ENCODE peak calls at places on chromosomes 5 and 9, in ten cellular contexts. Q is hypothalamus, O is CD14-positive monocyte, N is GM18507, F is amniotic stem cell, V is kidney tubule cell, W is HCEC 1CT, S is fibroblast of lung, M is Calu3, Y is NCI-H2171 treated with DMSO at 0.1 percent for 48 hours. L is an unnamed sample.

GRCh38 chr9:6055213-6055612 is 39.8 kb upstream of the RANBP6 start:
- DNase-seq in Q (peak; percentile 41), O (peak; percentile 58), N (no peak), F (peak; percentile 19), V (peak; percentile 91), W (peak; percentile 93), S (peak; percentile 92), M (peak; percentile 66), Y (peak; percentile 74), L (peak; percentile 68)

GRCh38 chr9:114076237-114077161 is 1.6 kb downstream of the AMBP start:
- DNase-seq in Q (no peak), O (no peak), N (no peak), F (no peak), V (no peak), W (no peak), S (no peak), M (no peak), Y (no peak), L (no peak)

GRCh38 chr5:122311888-122312669 is at the start of gene SNCAIP:
- DNase-seq in Q (peak; percentile 73), O (no peak), N (no peak), F (peak; percentile 32), V (peak; percentile 47), W (peak; percentile 29), S (peak; percentile 41), M (peak; percentile 60), Y (no peak), L (peak; percentile 19)

GRCh38 chr5:176817864-176818377 is 7.6 kb downstream of the UNC5A start:
- DNase-seq in Q (peak; percentile 15), O (no peak), N (no peak), F (no peak), V (no peak), W (no peak), S (no peak), M (peak; percentile 69), Y (peak; percentile 38), L (peak; percentile 33)

GRCh38 chr5:95859327-95860060 is 37.0 kb upstream of the GLRX start:
- DNase-seq in Q (no peak), O (no peak), N (no peak), F (peak; percentile 50), V (peak; percentile 88), W (no peak), S (no peak), M (no peak), Y (no peak), L (no peak)

GRCh38 chr5:140251527-140251973 is 51.4 kb downstream of the PFDN1 start:
- DNase-seq in Q (no peak), O (peak; percentile 95), N (no peak), F (peak; percentile 83), V (peak; percentile 98), W (peak; percentile 90), S (peak; percentile 44), M (peak; percentile 47), Y (no peak), L (no peak)

GRCh38 chr9:31137151-31137849 is 1247.1 kb upstream of the ACO1 start:
- DNase-seq in Q (no peak), O (no peak), N (no peak), F (peak; percentile 59), V (peak; percentile 94), W (no peak), S (peak; percentile 90), M (peak; percentile 46), Y (no peak), L (no peak)

GRCh38 chr5:177317959-177318377 is 6.3 kb upstream of the MXD3 start:
- DNase-seq in Q (peak; percentile 58), O (peak; percentile 63), N (no peak), F (peak; percentile 37), V (peak; percentile 75), W (peak; percentile 70), S (peak; percentile 85), M (peak; percentile 89), Y (peak; percentile 47), L (peak; percentile 64)

GRCh38 chr5:132010645-132011560 is 555 bp downstream of the ACSL6 start:
- DNase-seq in Q (no peak), O (peak; percentile 43), N (no peak), F (no peak), V (no peak), W (no peak), S (no peak), M (no peak), Y (no peak), L (no peak)

GRCh38 chr5:26881901-26882300 is 156.5 kb downstream of the CDH9 start:
- DNase-seq in Q (no peak), O (no peak), N (no peak), F (no peak), V (no peak), W (peak; percentile 45), S (no peak), M (no peak), Y (no peak), L (no peak)

GRCh38 chr9:127878652-127879377 is 1.3 kb upstream of the AK1 start:
- DNase-seq in Q (no peak), O (no peak), N (no peak), F (no peak), V (no peak), W (no peak), S (no peak), M (no peak), Y (no peak), L (no peak)

GRCh38 chr5:141864371-141865370 is 13.5 kb downstream of the PCDH1 start:
- DNase-seq in Q (no peak), O (no peak), N (no peak), F (no peak), V (peak; percentile 23), W (no peak), S (no peak), M (no peak), Y (no peak), L (no peak)

L was measured in NCI-H460.